ENCODE peak calls at places on chromosomes 13 and 19, in ten cellular contexts. X, B, Y, P, J, Z, L, M, O and V are unnamed samples.

GRCh38 chr13:113582841-113583631 is 1.5 kb upstream of the TFDP1 start:
- DNase-seq in X (peak), B (no peak), Y (no peak), P (peak), J (peak), Z (no peak), L (no peak), M (no peak), O (no peak), V (peak)

GRCh38 chr19:29389495-29389894 is 136.3 kb upstream of the VSTM2B start:
- DNase-seq in X (no peak), B (no peak), Y (no peak), P (no peak), J (no peak), Z (no peak), L (no peak), M (no peak), O (no peak), V (no peak)

GRCh38 chr19:2289714-2290435 is 7.9 kb upstream of the PEAK3 start:
- DNase-seq in X (no peak), B (no peak), Y (peak), P (peak), J (peak), Z (no peak), L (no peak), M (no peak), O (no peak), V (peak)

GRCh38 chr13:28239374-28239773 is 101.0 kb downstream of the PAN3 start:
- DNase-seq in X (no peak), B (peak), Y (no peak), P (no peak), J (no peak), Z (peak), L (peak), M (no peak), O (no peak), V (peak)

GRCh38 chr13:90719452-90719851 is 628.0 kb upstream of the MIR17HG start:
- DNase-seq in X (no peak), B (no peak), Y (no peak), P (no peak), J (no peak), Z (no peak), L (peak), M (no peak), O (no peak), V (no peak)

GRCh38 chr13:74062933-74063332 is 71.3 kb downstream of the KLF12 start:
- DNase-seq in X (peak), B (peak), Y (peak), P (peak), J (peak), Z (peak), L (peak), M (no peak), O (no peak), V (no peak)

GRCh38 chr19:52138614-52139290 is 986 bp downstream of the ZNF616 start:
- DNase-seq in X (no peak), B (no peak), Y (peak), P (peak), J (peak), Z (no peak), L (peak), M (peak), O (peak), V (peak)

GRCh38 chr19:33559996-33560395 is 38.4 kb upstream of the PEPD start:
- DNase-seq in X (no peak), B (no peak), Y (no peak), P (no peak), J (no peak), Z (no peak), L (no peak), M (no peak), O (no peak), V (no peak)